ENCODE peak calls at places on chromosomes 16 and 17, in four cellular contexts. One of them, this sample, is unnamed.
A peak's percentile ranks its signal among the peaks of the same experiment; 100 is the strongest.

GRCh38 chr16:85667261-85667660 is 21.5 kb downstream of the GINS2 start:
- DNase-seq in uterus: no peak
- DNase-seq in transverse colon: no peak
- DNase-seq in body of pancreas: no peak
- DNase-seq in this sample: peak; percentile 84

GRCh38 chr17:48816774-48817590 is at the start of gene TTLL6:
- DNase-seq in transverse colon: peak; percentile 94
- DNase-seq in uterus: peak; percentile 80
- DNase-seq in body of pancreas: peak; percentile 81
- DNase-seq in this sample: peak; percentile 75

GRCh38 chr16:56382901-56383355 is 42.4 kb downstream of the AMFR start:
- DNase-seq in uterus: no peak
- DNase-seq in transverse colon: no peak
- DNase-seq in body of pancreas: no peak
- DNase-seq in this sample: no peak

GRCh38 chr17:55668581-55668980 is 54.1 kb downstream of the TMEM100 start:
- DNase-seq in uterus: no peak
- DNase-seq in transverse colon: no peak
- DNase-seq in body of pancreas: no peak
- DNase-seq in this sample: no peak

GRCh38 chr16:23121024-23121423 is 28.2 kb downstream of the USP31 start:
- DNase-seq in uterus: peak; percentile 47
- DNase-seq in body of pancreas: no peak
- DNase-seq in transverse colon: no peak
- DNase-seq in this sample: no peak

GRCh38 chr16:88908307-88908706 is 41.8 kb upstream of the PABPN1L start:
- DNase-seq in body of pancreas: no peak
- DNase-seq in transverse colon: no peak
- DNase-seq in uterus: no peak
- DNase-seq in this sample: no peak

GRCh38 chr16:56289412-56289811 is 98.1 kb downstream of the GNAO1 start:
- DNase-seq in uterus: no peak
- DNase-seq in transverse colon: no peak
- DNase-seq in body of pancreas: no peak
- DNase-seq in this sample: no peak

GRCh38 chr17:41329279-41329925 is 13.9 kb upstream of the KRTAP17-1 start:
- DNase-seq in body of pancreas: peak; percentile 33
- DNase-seq in uterus: no peak
- DNase-seq in transverse colon: peak; percentile 56
- DNase-seq in this sample: no peak

GRCh38 chr16:84861671-84862070 is 41.9 kb downstream of the CRISPLD2 start:
- DNase-seq in body of pancreas: no peak
- DNase-seq in transverse colon: no peak
- DNase-seq in uterus: no peak
- DNase-seq in this sample: no peak

GRCh38 chr17:61635913-61636432 is 45.0 kb upstream of the NACA2 start:
- DNase-seq in transverse colon: peak; percentile 45
- DNase-seq in uterus: no peak
- DNase-seq in body of pancreas: peak; percentile 27
- DNase-seq in this sample: no peak

GRCh38 chr16:51407921-51408320 is 256.9 kb upstream of the SALL1 start:
- DNase-seq in uterus: no peak
- DNase-seq in transverse colon: no peak
- DNase-seq in body of pancreas: no peak
- DNase-seq in this sample: no peak

GRCh38 chr17:48259710-48260291 is 152.2 kb downstream of the SNX11 start:
- DNase-seq in uterus: no peak
- DNase-seq in body of pancreas: no peak
- DNase-seq in transverse colon: no peak
- DNase-seq in this sample: no peak

GRCh38 chr17:55300479-55301290 is 35.9 kb downstream of the HLF start:
- DNase-seq in transverse colon: no peak
- DNase-seq in uterus: no peak
- DNase-seq in body of pancreas: no peak
- DNase-seq in this sample: no peak

GRCh38 chr17:36495076-36495578 is 8.6 kb downstream of the ZNHIT3 start:
- DNase-seq in transverse colon: no peak
- DNase-seq in body of pancreas: no peak
- DNase-seq in uterus: no peak
- DNase-seq in this sample: no peak

GRCh38 chr17:45241315-45242011 is 19.8 kb downstream of the FMNL1 start:
- DNase-seq in uterus: no peak
- DNase-seq in transverse colon: no peak
- DNase-seq in body of pancreas: peak; percentile 59
- DNase-seq in this sample: no peak

GRCh38 chr16:69143116-69143515 is 10.7 kb downstream of the UTP4 start:
- DNase-seq in body of pancreas: no peak
- DNase-seq in uterus: no peak
- DNase-seq in transverse colon: peak; percentile 25
- DNase-seq in this sample: no peak

GRCh38 chr16:48003226-48003907 is 152.4 kb downstream of the ABCC12 start:
- DNase-seq in uterus: no peak
- DNase-seq in transverse colon: no peak
- DNase-seq in body of pancreas: no peak
- DNase-seq in this sample: no peak

GRCh38 chr16:73735018-73735417 is 561.6 kb upstream of the PSMD7 start:
- DNase-seq in body of pancreas: no peak
- DNase-seq in transverse colon: no peak
- DNase-seq in uterus: no peak
- DNase-seq in this sample: no peak

GRCh38 chr17:78622491-78623265 is 45.5 kb upstream of the DNAH17 start:
- DNase-seq in uterus: no peak
- DNase-seq in transverse colon: no peak
- DNase-seq in body of pancreas: no peak
- DNase-seq in this sample: no peak

GRCh38 chr16:8634991-8635736 is 13.7 kb downstream of the METTL22 start:
- DNase-seq in uterus: no peak
- DNase-seq in transverse colon: no peak
- DNase-seq in body of pancreas: no peak
- DNase-seq in this sample: no peak

GRCh38 chr16:2122429-2122828 is 13.3 kb downstream of the PKD1 start:
- DNase-seq in transverse colon: no peak
- DNase-seq in body of pancreas: no peak
- DNase-seq in uterus: no peak
- DNase-seq in this sample: no peak

GRCh38 chr17:17503566-17504130 is 7.5 kb upstream of the RASD1 start:
- DNase-seq in transverse colon: no peak
- DNase-seq in uterus: no peak
- DNase-seq in body of pancreas: no peak
- DNase-seq in this sample: no peak

GRCh38 chr17:39132192-39132600 is 19.2 kb downstream of the PLXDC1 start:
- DNase-seq in uterus: peak; percentile 57
- DNase-seq in body of pancreas: no peak
- DNase-seq in transverse colon: no peak
- DNase-seq in this sample: no peak

GRCh38 chr17:43360376-43360738 is 38.4 kb upstream of the ARL4D start:
- DNase-seq in body of pancreas: peak; percentile 72
- DNase-seq in uterus: peak; percentile 69
- DNase-seq in transverse colon: peak; percentile 72
- DNase-seq in this sample: peak; percentile 65

GRCh38 chr17:51372345-51373004 is 112.1 kb downstream of the UTP18 start:
- DNase-seq in body of pancreas: no peak
- DNase-seq in transverse colon: peak; percentile 13
- DNase-seq in uterus: no peak
- DNase-seq in this sample: peak; percentile 37

GRCh38 chr16:1771072-1771863 is at the start of gene NME3:
- DNase-seq in body of pancreas: peak; percentile 74
- DNase-seq in uterus: peak; percentile 59
- DNase-seq in transverse colon: peak; percentile 85
- DNase-seq in this sample: peak; percentile 96

GRCh38 chr16:62201911-62202310 is 165.7 kb upstream of the CDH8 start:
- DNase-seq in transverse colon: no peak
- DNase-seq in uterus: no peak
- DNase-seq in body of pancreas: no peak
- DNase-seq in this sample: no peak

GRCh38 chr16:12231666-12232065 is 255.1 kb downstream of the SNX29 start:
- DNase-seq in body of pancreas: no peak
- DNase-seq in uterus: no peak
- DNase-seq in transverse colon: no peak
- DNase-seq in this sample: no peak

GRCh38 chr16:69709456-69710084 is 16.8 kb downstream of the NQO1 start:
- DNase-seq in transverse colon: no peak
- DNase-seq in uterus: no peak
- DNase-seq in body of pancreas: no peak
- DNase-seq in this sample: peak; percentile 31

GRCh38 chr16:57764341-57765159 is 29.0 kb downstream of the KATNB1 start:
- DNase-seq in transverse colon: no peak
- DNase-seq in uterus: no peak
- DNase-seq in body of pancreas: no peak
- DNase-seq in this sample: no peak

GRCh38 chr16:21163576-21163975 is 5.1 kb downstream of the LDAF1 start:
- DNase-seq in body of pancreas: no peak
- DNase-seq in transverse colon: no peak
- DNase-seq in uterus: no peak
- DNase-seq in this sample: no peak

GRCh38 chr17:81829858-81830257 is 3.2 kb downstream of the MCRIP1 start:
- DNase-seq in body of pancreas: no peak
- DNase-seq in uterus: no peak
- DNase-seq in transverse colon: no peak
- DNase-seq in this sample: no peak

GRCh38 chr17:44331249-44331760 is 6.7 kb upstream of the SLC25A39 start:
- DNase-seq in uterus: peak; percentile 72
- DNase-seq in transverse colon: peak; percentile 83
- DNase-seq in body of pancreas: peak; percentile 80
- DNase-seq in this sample: peak; percentile 91

GRCh38 chr17:41784207-41784744 is 2.2 kb downstream of the JUP start:
- DNase-seq in body of pancreas: peak; percentile 66
- DNase-seq in transverse colon: peak; percentile 52
- DNase-seq in uterus: peak; percentile 76
- DNase-seq in this sample: no peak

GRCh38 chr16:12612598-12613101 is 191.0 kb downstream of the CPPED1 start:
- DNase-seq in body of pancreas: no peak
- DNase-seq in uterus: no peak
- DNase-seq in transverse colon: peak; percentile 12
- DNase-seq in this sample: no peak

GRCh38 chr16:84607694-84608093 is 10.2 kb downstream of the COTL1 start:
- DNase-seq in uterus: no peak
- DNase-seq in body of pancreas: no peak
- DNase-seq in transverse colon: peak; percentile 46
- DNase-seq in this sample: no peak

GRCh38 chr16:49051626-49052025 is 230.0 kb downstream of the CBLN1 start:
- DNase-seq in transverse colon: no peak
- DNase-seq in uterus: peak; percentile 20
- DNase-seq in body of pancreas: no peak
- DNase-seq in this sample: no peak

GRCh38 chr16:17359778-17360177 is 111.0 kb downstream of the XYLT1 start:
- DNase-seq in uterus: no peak
- DNase-seq in transverse colon: no peak
- DNase-seq in body of pancreas: no peak
- DNase-seq in this sample: no peak

GRCh38 chr17:47707056-47707791 is 13.3 kb downstream of the TBKBP1 start:
- DNase-seq in transverse colon: no peak
- DNase-seq in uterus: no peak
- DNase-seq in body of pancreas: no peak
- DNase-seq in this sample: no peak

GRCh38 chr17:7834891-7835817 is 1.1 kb downstream of the KDM6B start:
- DNase-seq in uterus: peak; percentile 98
- DNase-seq in body of pancreas: peak; percentile 98
- DNase-seq in transverse colon: peak; percentile 97
- DNase-seq in this sample: peak; percentile 99
- TF ChIP-seq POLR2A in uterus: peak; percentile 85
- TF ChIP-seq POLR2A in body of pancreas: peak; percentile 82
- TF ChIP-seq POLR2A in transverse colon: peak; percentile 79
- TF ChIP-seq POLR2A in this sample: peak; percentile 47

DNA sequence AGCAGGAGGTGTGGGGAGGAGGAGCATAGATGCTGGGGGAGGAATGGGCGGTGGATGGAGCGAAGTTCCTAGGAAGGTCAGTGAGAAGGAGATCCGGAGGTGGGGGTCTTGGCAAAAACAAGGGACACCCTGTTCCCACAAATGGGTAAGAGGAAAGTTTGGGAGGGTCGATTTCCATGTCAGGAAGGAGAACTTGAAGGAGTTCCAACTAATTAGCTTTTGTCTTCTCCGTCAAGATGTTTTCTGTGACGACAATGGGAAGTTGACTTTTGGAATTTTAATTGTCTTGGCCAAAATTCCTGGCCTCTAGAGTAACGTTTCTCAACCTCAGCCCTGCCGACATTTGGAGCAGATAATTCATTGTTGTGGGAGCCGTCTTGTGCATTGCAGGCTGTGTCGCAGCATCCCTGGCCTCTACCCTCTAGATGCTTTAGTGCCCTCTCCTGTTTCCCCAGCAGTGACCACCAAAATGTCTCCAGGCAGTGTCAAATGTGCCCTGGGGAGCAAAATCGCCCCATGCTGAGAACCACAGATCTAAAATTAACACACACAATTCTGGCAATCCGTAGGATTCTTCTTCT is 97.1 kb downstream of the PITPNC1 start:
- DNase-seq in body of pancreas: no peak
- DNase-seq in transverse colon: no peak
- DNase-seq in uterus: peak; percentile 62
- DNase-seq in this sample: no peak
- TF ChIP-seq CTCF in body of pancreas: no peak
- TF ChIP-seq CTCF in transverse colon: no peak
- TF ChIP-seq CTCF in uterus: peak; percentile 18
- TF ChIP-seq CTCF in this sample: no peak

GRCh38 chr16:16021988-16022682 is 72.7 kb downstream of the ABCC1 start:
- DNase-seq in transverse colon: peak; percentile 93
- DNase-seq in uterus: peak; percentile 99
- DNase-seq in body of pancreas: peak; percentile 96
- DNase-seq in this sample: peak; percentile 92
- TF ChIP-seq POLR2A in transverse colon: no peak
- TF ChIP-seq POLR2A in uterus: no peak
- TF ChIP-seq POLR2A in body of pancreas: peak; percentile 20
- TF ChIP-seq POLR2A in this sample: no peak

GRCh38 chr17:7856081-7856791 is 1.1 kb downstream of the NAA38 start:
- DNase-seq in body of pancreas: peak; percentile 35
- DNase-seq in transverse colon: peak; percentile 80
- DNase-seq in uterus: peak; percentile 76
- DNase-seq in this sample: no peak

GRCh38 chr17:7857724-7858486 is at the start of gene CYB5D1:
- DNase-seq in uterus: peak; percentile 96
- DNase-seq in transverse colon: peak; percentile 93
- DNase-seq in body of pancreas: peak; percentile 92
- DNase-seq in this sample: peak; percentile 98

GRCh38 chr17:7856840-7857723 is at the start of gene NAA38:
- DNase-seq in transverse colon: peak; percentile 97
- DNase-seq in uterus: peak; percentile 99
- DNase-seq in body of pancreas: peak; percentile 98
- DNase-seq in this sample: peak; percentile 98

GRCh38 chr17:7859028-7859427 is 1.2 kb downstream of the CYB5D1 start:
- DNase-seq in uterus: no peak
- DNase-seq in body of pancreas: no peak
- DNase-seq in transverse colon: no peak
- DNase-seq in this sample: no peak

DNA sequence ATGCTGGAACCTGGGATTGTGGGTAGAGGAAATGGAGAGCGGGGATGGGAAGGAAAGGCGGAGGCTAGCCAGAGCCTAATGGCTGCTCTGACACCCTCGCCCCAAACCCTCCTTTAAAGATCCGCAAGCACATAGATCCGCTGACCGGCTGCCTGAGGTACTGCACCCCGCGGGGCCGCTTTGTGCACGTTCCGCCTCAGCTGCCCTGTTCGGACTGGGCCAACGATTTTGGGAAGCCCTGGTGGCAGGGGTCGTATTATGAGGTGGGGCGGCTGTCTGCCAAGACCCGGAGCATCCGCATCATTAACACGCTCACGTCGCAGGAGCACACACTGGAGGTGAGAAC is 657 bp downstream of the CYB5D1 start:
- DNase-seq in uterus: peak; percentile 43
- DNase-seq in transverse colon: peak; percentile 53
- DNase-seq in body of pancreas: peak; percentile 49
- DNase-seq in this sample: no peak
- TF ChIP-seq CTCF in uterus: peak; percentile 28
- TF ChIP-seq CTCF in transverse colon: peak; percentile 45
- TF ChIP-seq CTCF in body of pancreas: peak; percentile 43
- TF ChIP-seq CTCF in this sample: no peak

This sample was measured in lower leg skin.